ENCODE peak calls at places on chromosomes 16 and 17, in seven cellular contexts. Q, C, D, S, Z, N and E are unnamed samples.

GRCh38 chr17:41026668-41027471 is at the start of gene KRTAP1-5:
- DNase-seq in D (no peak), C (no peak), Z (no peak), S (no peak), Q (no peak), N (no peak), E (no peak)

GRCh38 chr17:32575865-32576264 is 89.1 kb downstream of the CDK5R1 start:
- DNase-seq in C (no peak), Q (no peak), S (no peak), D (no peak), N (no peak), Z (no peak), E (no peak)

GRCh38 chr16:12387786-12388185 is 411.3 kb downstream of the SNX29 start:
- DNase-seq in C (no peak), S (no peak), Q (no peak), D (no peak), Z (no peak), N (no peak), E (no peak)

GRCh38 chr17:1231456-1231855 is 38.8 kb upstream of the BHLHA9 start:
- DNase-seq in Z (no peak), C (peak), Q (no peak), D (no peak), N (no peak), S (no peak), E (peak)

GRCh38 chr17:48814504-48814903 is 2.5 kb downstream of the TTLL6 start:
- DNase-seq in N (peak), S (peak), D (peak), Z (peak), C (peak), Q (peak), E (peak)

GRCh38 chr16:49189286-49189685 is 92.4 kb downstream of the CBLN1 start:
- DNase-seq in C (no peak), Q (no peak), Z (no peak), D (no peak), S (no peak), N (no peak), E (no peak)

GRCh38 chr17:82544431-82545070 is 25.0 kb downstream of the FOXK2 start:
- DNase-seq in C (peak), Z (no peak), D (no peak), N (no peak), S (no peak), Q (no peak), E (no peak)

GRCh38 chr16:25108054-25108453 is 3.5 kb upstream of the LCMT1 start:
- DNase-seq in S (no peak), N (no peak), Q (peak), C (no peak), D (no peak), Z (no peak), E (no peak)

GRCh38 chr16:27566417-27566816 is 16.5 kb downstream of the KATNIP start:
- DNase-seq in N (no peak), Q (no peak), D (no peak), S (no peak), Z (no peak), C (no peak), E (no peak)

GRCh38 chr17:48036693-48037035 is 933 bp downstream of the COPZ2 start:
- DNase-seq in N (no peak), S (no peak), C (no peak), Z (no peak), Q (no peak), D (no peak), E (no peak)

GRCh38 chr17:41406205-41406604 is 8.8 kb upstream of the KRT31 start:
- DNase-seq in C (no peak), Q (no peak), Z (no peak), N (no peak), S (no peak), D (no peak), E (no peak)

GRCh38 chr17:68197997-68198930 is 49.6 kb upstream of the AMZ2 start:
- DNase-seq in C (no peak), N (no peak), S (no peak), D (no peak), Q (peak), Z (peak), E (peak)

GRCh38 chr17:11278186-11278983 is 37.4 kb downstream of the SHISA6 start:
- DNase-seq in Q (no peak), D (no peak), S (no peak), C (no peak), Z (no peak), N (no peak), E (peak)

GRCh38 chr17:80938556-80938955 is 53.1 kb upstream of the CHMP6 start:
- DNase-seq in N (no peak), Z (no peak), C (peak), Q (no peak), S (peak), D (no peak), E (no peak)